ENCODE peak calls at places on chromosomes 13 and 19, in seven cellular contexts. D, M, Y, I, P, T and G are unnamed samples.

GRCh38 chr13:113445791-113446487 is 7.3 kb downstream of the ADPRHL1 start:
- DNase-seq in D (no peak), Y (no peak), T (no peak), P (no peak), M (no peak), I (no peak), G (no peak)

GRCh38 chr13:110327036-110327790 is 20.1 kb downstream of the COL4A2 start:
- DNase-seq in P (no peak), Y (no peak), I (no peak), T (no peak), D (no peak), M (no peak), G (no peak)

GRCh38 chr19:28426902-28427232 is 786.1 kb downstream of the UQCRFS1 start:
- DNase-seq in T (no peak), I (no peak), M (no peak), Y (no peak), P (no peak), D (no peak), G (peak)

GRCh38 chr13:33169273-33169980 is 116.1 kb downstream of the STARD13 start:
- DNase-seq in M (no peak), P (no peak), T (no peak), Y (no peak), D (no peak), I (no peak), G (peak)

GRCh38 chr19:8321760-8322637 is 703 bp downstream of the RPS28 start:
- DNase-seq in T (no peak), P (no peak), I (no peak), D (no peak), M (peak), Y (no peak), G (no peak)

GRCh38 chr13:105552078-105552477 is 983.4 kb downstream of the EFNB2 start:
- DNase-seq in M (no peak), P (no peak), Y (no peak), T (no peak), I (no peak), D (no peak), G (no peak)

GRCh38 chr13:32165791-32166190 is 134.2 kb downstream of the FRY start:
- DNase-seq in D (no peak), P (no peak), Y (no peak), T (peak), M (peak), I (no peak), G (peak)

GRCh38 chr13:83297591-83298305 is 584.5 kb downstream of the SLITRK1 start:
- DNase-seq in T (no peak), M (no peak), I (no peak), D (no peak), P (no peak), Y (peak), G (no peak)

GRCh38 chr13:98576215-98576945 is 527 bp downstream of the STK24 start:
- DNase-seq in Y (peak), P (peak), M (peak), D (no peak), T (peak), I (peak), G (peak)

GRCh38 chr19:47741544-47742125 is 3.7 kb upstream of the NOP53 start:
- DNase-seq in M (no peak), T (no peak), D (no peak), P (no peak), I (no peak), Y (no peak), G (no peak)

GRCh38 chr13:99655351-99656091 is 154.2 kb downstream of the TM9SF2 start:
- DNase-seq in D (peak), I (no peak), P (no peak), M (no peak), T (no peak), Y (no peak), G (peak)

GRCh38 chr19:9144920-9145319 is 4.7 kb downstream of the ZNF317 start:
- DNase-seq in M (no peak), T (no peak), P (no peak), I (no peak), Y (no peak), D (no peak), G (no peak)

GRCh38 chr13:21625366-21625765 is 21.4 kb upstream of the MICU2 start:
- DNase-seq in M (no peak), I (no peak), P (peak), T (no peak), Y (no peak), D (peak), G (peak)

GRCh38 chr19:46471116-46471733 is at the start of gene PNMA8A:
- DNase-seq in P (peak), Y (peak), M (peak), I (no peak), D (no peak), T (peak), G (peak)

GRCh38 chr19:35204799-35205732 is 23.5 kb downstream of the FAM187B start:
- DNase-seq in D (no peak), I (no peak), M (no peak), T (no peak), Y (no peak), P (no peak), G (no peak)

GRCh38 chr13:31950121-31950810 is 81.3 kb upstream of the FRY start:
- DNase-seq in T (no peak), P (no peak), M (no peak), Y (no peak), D (no peak), I (no peak), G (no peak)

GRCh38 chr19:29696045-29696682 is 18.9 kb downstream of the C19orf12 start:
- DNase-seq in D (no peak), M (no peak), I (no peak), P (no peak), Y (no peak), T (no peak), G (no peak)

GRCh38 chr13:48334534-48335127 is 31.1 kb downstream of the RB1 start:
- DNase-seq in P (no peak), I (no peak), D (peak), T (no peak), M (no peak), Y (no peak), G (peak)

GRCh38 chr19:40639638-40639982 is 38.4 kb downstream of the LTBP4 start:
- DNase-seq in P (no peak), I (no peak), Y (no peak), D (no peak), T (no peak), M (no peak), G (no peak)

GRCh38 chr19:39398297-39398864 is 7.2 kb downstream of the MED29 start:
- DNase-seq in P (peak), I (peak), M (peak), T (peak), Y (peak), D (peak), G (peak)

GRCh38 chr13:23741879-23742510 is 147.2 kb downstream of the MIPEP start:
- DNase-seq in I (no peak), Y (no peak), P (no peak), M (no peak), T (no peak), D (peak), G (peak)

GRCh38 chr19:10419200-10419645 is 1.1 kb upstream of the PDE4A start:
- DNase-seq in Y (no peak), M (no peak), I (no peak), T (no peak), P (no peak), D (no peak), G (no peak)

GRCh38 chr19:41427647-41428480 is 690 bp upstream of the B3GNT8 start:
- DNase-seq in T (no peak), Y (peak), D (no peak), M (no peak), P (peak), I (no peak), G (peak)

GRCh38 chr19:13022859-13023636 is 27.8 kb downstream of the NFIX start:
- DNase-seq in T (peak), I (peak), M (peak), P (peak), D (no peak), Y (peak), G (peak)
- H3K27ac ChIP-seq in T (peak), I (peak), M (peak), P (peak), D (no peak), Y (peak), G (peak)

GRCh38 chr19:51824603-51825002 is 29.6 kb downstream of the FPR3 start:
- DNase-seq in D (no peak), Y (no peak), P (no peak), I (no peak), T (no peak), M (no peak), G (no peak)

GRCh38 chr19:51830263-51830662 is 35.3 kb downstream of the FPR3 start:
- DNase-seq in Y (no peak), M (no peak), P (no peak), T (no peak), I (no peak), D (no peak), G (no peak)
- H3K27ac ChIP-seq in Y (no peak), M (no peak), P (no peak), T (no peak), I (no peak), D (no peak), G (no peak)

GRCh38 chr13:25276748-25277147 is 10.5 kb downstream of the MTMR6 start:
- DNase-seq in Y (no peak), I (no peak), M (no peak), P (no peak), T (no peak), D (no peak), G (peak)
- H3K27ac ChIP-seq in Y (no peak), I (no peak), M (no peak), P (no peak), T (no peak), D (no peak), G (no peak)

GRCh38 chr13:51235186-51235585 is 13.0 kb downstream of the FAM124A start:
- DNase-seq in P (no peak), M (no peak), T (no peak), D (no peak), I (no peak), Y (no peak), G (no peak)
- H3K27ac ChIP-seq in P (no peak), M (no peak), T (no peak), D (no peak), I (no peak), Y (no peak), G (no peak)

GRCh38 chr13:67232384-67232783 is 2.2 kb upstream of the PCDH9 start:
- DNase-seq in D (no peak), P (no peak), T (no peak), M (no peak), I (no peak), Y (no peak), G (no peak)

GRCh38 chr13:67229438-67230242 is 496 bp downstream of the PCDH9 start:
- DNase-seq in D (no peak), Y (no peak), P (no peak), M (no peak), T (no peak), I (no peak), G (no peak)

GRCh38 chr13:67230243-67230773 is at the start of gene PCDH9:
- DNase-seq in P (peak), T (peak), Y (peak), M (peak), D (no peak), I (peak), G (peak)

GRCh38 chr13:67231481-67231940 is 1.4 kb upstream of the PCDH9 start:
- DNase-seq in D (no peak), I (no peak), Y (no peak), P (no peak), T (no peak), M (no peak), G (no peak)

DNA sequence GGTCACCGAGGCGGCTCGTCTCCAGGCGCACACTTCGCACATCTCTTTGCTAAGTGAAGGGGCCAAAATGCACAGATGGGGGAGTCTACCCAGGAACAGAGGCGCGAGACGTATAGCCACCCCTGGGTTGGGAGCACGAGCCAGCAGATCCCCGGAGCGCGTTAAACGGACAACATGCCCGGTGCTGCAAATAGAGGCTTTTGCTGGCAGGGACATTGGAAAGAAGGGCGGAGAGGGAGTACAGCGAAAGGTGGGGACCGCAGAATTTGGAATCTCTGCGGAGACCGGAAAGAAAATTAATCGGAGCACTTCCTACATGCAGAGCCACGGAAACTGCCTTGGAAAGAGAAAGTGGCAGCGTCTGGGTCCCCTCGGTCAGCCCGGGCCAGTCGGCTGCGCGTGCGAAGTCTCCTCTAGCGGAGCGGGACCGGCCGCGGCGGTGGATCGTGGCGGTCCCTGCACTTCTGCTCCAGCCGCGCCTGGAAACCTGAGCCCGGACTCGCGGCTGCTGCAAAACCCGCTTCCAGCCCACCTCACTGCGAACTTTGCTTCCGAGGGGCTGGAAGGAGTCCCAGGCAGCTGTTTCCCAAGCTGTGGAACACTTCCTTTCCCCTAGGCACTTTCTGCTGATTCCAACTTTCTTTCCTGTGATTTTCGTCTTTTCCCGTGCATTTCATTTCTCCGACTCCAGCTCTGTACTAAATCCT is 791 bp upstream of the PCDH9 start:
- DNase-seq in Y (peak), I (peak), P (peak), T (peak), M (peak), D (no peak), G (peak)
- H3K27ac ChIP-seq in Y (peak), I (peak), P (peak), T (peak), M (peak), D (no peak), G (peak)

DNA sequence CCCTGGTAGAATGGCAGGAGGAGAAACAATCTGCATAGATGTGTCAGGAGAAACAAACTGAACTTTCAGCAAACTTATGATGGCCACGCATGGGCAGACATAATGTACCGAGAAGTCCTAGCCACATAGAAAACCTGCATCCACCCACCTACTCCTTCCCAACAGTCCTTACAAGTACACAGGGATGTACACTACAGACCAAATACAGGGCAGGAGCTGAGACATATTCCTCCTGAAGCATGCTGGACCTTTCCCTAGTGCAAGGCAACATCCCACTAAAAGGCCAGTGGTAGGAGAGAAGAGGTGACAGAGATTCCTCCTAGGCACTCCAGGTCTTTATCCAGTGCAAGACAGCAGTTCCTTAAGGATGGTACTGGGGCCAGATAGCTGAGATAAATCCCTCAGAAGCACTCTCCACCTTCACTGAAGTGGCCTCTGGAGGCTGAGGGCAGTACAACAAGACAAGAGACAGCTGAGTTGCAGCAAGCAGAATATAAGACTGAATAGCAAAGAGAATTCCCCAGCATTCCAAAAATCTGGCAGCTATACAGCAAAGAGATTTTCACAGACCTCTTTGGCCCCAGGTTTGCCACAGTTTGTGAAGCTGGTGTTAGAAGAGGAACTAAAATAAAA is 18.3 kb downstream of the VWA8 start:
- DNase-seq in P (no peak), Y (no peak), I (no peak), D (no peak), T (no peak), M (no peak), G (peak)
- H3K27ac ChIP-seq in P (no peak), Y (peak), I (no peak), D (no peak), T (no peak), M (no peak), G (no peak)

GRCh38 chr19:13076787-13077186 is 25.9 kb downstream of the LYL1 start:
- DNase-seq in T (no peak), M (peak), Y (no peak), I (no peak), D (no peak), P (no peak), G (no peak)

GRCh38 chr19:13078897-13079541 is 23.6 kb downstream of the LYL1 start:
- DNase-seq in T (no peak), P (no peak), M (peak), D (no peak), Y (no peak), I (no peak), G (no peak)

GRCh38 chr19:13077233-13077632 is 25.4 kb downstream of the LYL1 start:
- DNase-seq in D (no peak), M (peak), T (no peak), P (no peak), I (no peak), Y (no peak), G (no peak)

GRCh38 chr19:13074378-13074777 is 28.3 kb downstream of the LYL1 start:
- DNase-seq in P (no peak), I (no peak), T (no peak), M (no peak), Y (no peak), D (no peak), G (no peak)

GRCh38 chr19:13076320-13076719 is 26.3 kb downstream of the LYL1 start:
- DNase-seq in M (no peak), P (no peak), T (no peak), I (no peak), D (no peak), Y (no peak), G (no peak)
- H3K27ac ChIP-seq in M (peak), P (no peak), T (no peak), I (peak), D (no peak), Y (peak), G (peak)

DNA sequence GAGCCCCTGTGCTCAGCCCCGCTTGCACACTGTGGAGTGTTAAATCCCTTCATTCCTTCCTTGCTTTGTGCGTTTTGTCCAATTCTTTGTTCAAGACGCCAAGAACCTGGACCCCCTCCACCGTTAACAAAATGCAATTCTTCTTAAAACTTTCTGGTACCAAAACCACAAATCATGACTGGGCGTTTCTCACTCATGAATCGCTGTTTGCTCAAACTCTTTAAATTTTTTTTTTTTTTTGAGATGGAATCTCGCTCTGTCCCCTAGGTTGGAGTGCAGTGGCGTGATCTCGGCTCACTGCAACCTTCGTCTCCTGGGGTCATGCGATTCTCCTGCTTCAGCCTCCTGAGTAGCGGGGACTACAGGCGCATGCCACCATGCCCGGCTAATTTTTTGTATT is 841 bp downstream of the ZNF20 start:
- DNase-seq in I (no peak), Y (no peak), T (no peak), D (no peak), P (no peak), M (no peak), G (no peak)
- H3K27ac ChIP-seq in I (peak), Y (no peak), T (no peak), D (no peak), P (peak), M (no peak), G (peak)

GRCh38 chr19:5932146-5932545 is 18.1 kb downstream of the CAPS start:
- DNase-seq in I (no peak), P (no peak), Y (no peak), T (no peak), D (no peak), M (peak), G (no peak)
- H3K27ac ChIP-seq in I (no peak), P (no peak), Y (no peak), T (no peak), D (no peak), M (no peak), G (no peak)

DNA sequence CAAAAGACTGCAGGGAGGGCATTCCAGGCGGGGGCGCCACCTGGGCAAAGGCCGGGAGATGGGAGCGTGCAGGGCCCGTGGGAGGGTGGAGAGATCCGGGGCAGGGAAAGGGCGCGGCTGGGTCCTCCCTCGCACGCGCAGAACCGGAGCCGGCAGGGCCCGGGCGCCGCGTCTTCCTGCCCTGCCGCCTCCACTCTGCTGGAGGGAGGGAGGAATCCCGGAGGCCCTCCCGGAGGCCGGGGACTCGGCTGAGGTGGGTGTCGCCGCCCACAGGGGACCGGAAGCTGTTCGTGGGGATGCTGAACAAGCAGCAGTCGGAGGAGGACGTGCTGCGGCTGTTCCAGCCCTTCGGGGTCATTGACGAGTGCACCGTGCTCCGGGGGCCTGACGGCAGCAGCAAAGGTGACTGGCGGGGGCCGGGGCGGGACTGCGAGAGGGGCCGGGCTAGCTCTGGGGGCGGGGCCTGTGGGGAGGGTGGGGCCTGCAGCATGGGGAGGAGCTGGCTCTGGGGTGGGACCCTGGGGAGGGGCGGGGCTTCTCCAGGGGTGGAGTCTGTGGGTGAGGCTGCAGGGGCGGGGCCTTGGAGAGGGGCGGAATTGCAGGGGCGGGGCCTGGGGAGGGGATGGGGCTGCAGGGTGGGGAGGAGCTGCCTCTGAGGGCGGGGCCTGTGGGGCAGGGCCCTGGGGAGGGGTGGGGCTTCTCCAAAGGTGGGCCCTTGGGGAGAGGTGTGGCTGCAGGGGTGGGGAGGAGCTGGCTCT is 51.3 kb downstream of the CELF5 start:
- DNase-seq in Y (peak), D (peak), P (peak), I (no peak), T (peak), M (no peak), G (peak)
- H3K27ac ChIP-seq in Y (no peak), D (peak), P (no peak), I (no peak), T (no peak), M (no peak), G (peak)